ENCODE peak calls at places on chromosome 1, in nine cellular contexts. One of them, this sample, is unnamed.

GRCh38 chr1:68057564-68057963 is 7.1 kb upstream of the DIRAS3 start:
- DNase-seq in omental fat pad: no peak
- DNase-seq in HFF-Myc: no peak
- DNase-seq in endothelial cell of umbilical vein: no peak
- DNase-seq in fibroblast of mammary gland: no peak
- DNase-seq in epithelial cell of esophagus: no peak
- DNase-seq in GM04504: no peak
- DNase-seq in stimulated activated CD4-positive, alpha-beta T cell treated with anti-CD3 and anti-CD28 coated beads, Interleukin-15, amount 100 ng/mL, for 1 hour: no peak
- DNase-seq in amygdala: no peak
- DNase-seq in this sample: no peak

GRCh38 chr1:167122568-167122967 is 28.7 kb downstream of the STYXL2 start:
- DNase-seq in GM04504: no peak
- DNase-seq in HFF-Myc: no peak
- DNase-seq in amygdala: no peak
- DNase-seq in epithelial cell of esophagus: no peak
- DNase-seq in omental fat pad: no peak
- DNase-seq in fibroblast of mammary gland: no peak
- DNase-seq in endothelial cell of umbilical vein: no peak
- DNase-seq in stimulated activated CD4-positive, alpha-beta T cell treated with anti-CD3 and anti-CD28 coated beads, Interleukin-15, amount 100 ng/mL, for 1 hour: no peak
- DNase-seq in this sample: no peak

GRCh38 chr1:189859385-189859977 is 618.2 kb downstream of the BRINP3 start:
- DNase-seq in amygdala: no peak
- DNase-seq in endothelial cell of umbilical vein: no peak
- DNase-seq in stimulated activated CD4-positive, alpha-beta T cell treated with anti-CD3 and anti-CD28 coated beads, Interleukin-15, amount 100 ng/mL, for 1 hour: no peak
- DNase-seq in GM04504: no peak
- DNase-seq in HFF-Myc: no peak
- DNase-seq in epithelial cell of esophagus: peak; percentile 31
- DNase-seq in omental fat pad: no peak
- DNase-seq in fibroblast of mammary gland: peak; percentile 0
- DNase-seq in this sample: peak; percentile 30

GRCh38 chr1:2200308-2200943 is 5.9 kb upstream of the FAAP20 start:
- DNase-seq in amygdala: no peak
- DNase-seq in endothelial cell of umbilical vein: no peak
- DNase-seq in fibroblast of mammary gland: no peak
- DNase-seq in omental fat pad: no peak
- DNase-seq in HFF-Myc: no peak
- DNase-seq in epithelial cell of esophagus: no peak
- DNase-seq in GM04504: no peak
- DNase-seq in stimulated activated CD4-positive, alpha-beta T cell treated with anti-CD3 and anti-CD28 coated beads, Interleukin-15, amount 100 ng/mL, for 1 hour: no peak
- DNase-seq in this sample: no peak

GRCh38 chr1:180343931-180344406 is 113.9 kb downstream of the LHX4 start:
- DNase-seq in HFF-Myc: peak; percentile 17
- DNase-seq in fibroblast of mammary gland: peak; percentile 20
- DNase-seq in GM04504: peak; percentile 11
- DNase-seq in amygdala: no peak
- DNase-seq in omental fat pad: no peak
- DNase-seq in endothelial cell of umbilical vein: peak; percentile 16
- DNase-seq in epithelial cell of esophagus: peak; percentile 49
- DNase-seq in stimulated activated CD4-positive, alpha-beta T cell treated with anti-CD3 and anti-CD28 coated beads, Interleukin-15, amount 100 ng/mL, for 1 hour: no peak
- DNase-seq in this sample: peak; percentile 59

GRCh38 chr1:183655562-183656075 is 2.5 kb upstream of the APOBEC4 start:
- DNase-seq in stimulated activated CD4-positive, alpha-beta T cell treated with anti-CD3 and anti-CD28 coated beads, Interleukin-15, amount 100 ng/mL, for 1 hour: peak; percentile 53
- DNase-seq in amygdala: peak; percentile 47
- DNase-seq in fibroblast of mammary gland: peak; percentile 85
- DNase-seq in GM04504: peak; percentile 65
- DNase-seq in omental fat pad: peak; percentile 94
- DNase-seq in endothelial cell of umbilical vein: peak; percentile 81
- DNase-seq in epithelial cell of esophagus: peak; percentile 73
- DNase-seq in HFF-Myc: peak; percentile 77
- DNase-seq in this sample: peak; percentile 89

GRCh38 chr1:201536542-201536941 is 2.4 kb upstream of the NAV1 start:
- DNase-seq in fibroblast of mammary gland: peak; percentile 92
- DNase-seq in omental fat pad: no peak
- DNase-seq in HFF-Myc: no peak
- DNase-seq in amygdala: no peak
- DNase-seq in endothelial cell of umbilical vein: no peak
- DNase-seq in GM04504: peak; percentile 83
- DNase-seq in epithelial cell of esophagus: peak; percentile 75
- DNase-seq in stimulated activated CD4-positive, alpha-beta T cell treated with anti-CD3 and anti-CD28 coated beads, Interleukin-15, amount 100 ng/mL, for 1 hour: no peak
- DNase-seq in this sample: peak; percentile 66

GRCh38 chr1:14662116-14662515 is 63.6 kb downstream of the KAZN start:
- DNase-seq in omental fat pad: no peak
- DNase-seq in HFF-Myc: no peak
- DNase-seq in fibroblast of mammary gland: no peak
- DNase-seq in GM04504: no peak
- DNase-seq in amygdala: no peak
- DNase-seq in stimulated activated CD4-positive, alpha-beta T cell treated with anti-CD3 and anti-CD28 coated beads, Interleukin-15, amount 100 ng/mL, for 1 hour: no peak
- DNase-seq in endothelial cell of umbilical vein: no peak
- DNase-seq in epithelial cell of esophagus: no peak
- DNase-seq in this sample: no peak

GRCh38 chr1:6440198-6441126 is 15.9 kb downstream of the ESPN start:
- DNase-seq in stimulated activated CD4-positive, alpha-beta T cell treated with anti-CD3 and anti-CD28 coated beads, Interleukin-15, amount 100 ng/mL, for 1 hour: peak; percentile 59
- DNase-seq in endothelial cell of umbilical vein: no peak
- DNase-seq in HFF-Myc: no peak
- DNase-seq in fibroblast of mammary gland: peak; percentile 33
- DNase-seq in GM04504: no peak
- DNase-seq in omental fat pad: no peak
- DNase-seq in epithelial cell of esophagus: peak; percentile 81
- DNase-seq in amygdala: no peak
- DNase-seq in this sample: no peak